ENCODE peak calls at places on chromosomes 11 and 22, in ten cellular contexts. Y, B, N, D, C, W, X, H, I and G are unnamed samples.

GRCh38 chr11:104625246-104625645 is 273.0 kb downstream of the CASP12 start:
- DNase-seq in Y (no peak), B (no peak), N (no peak), D (no peak), C (no peak), W (no peak), X (no peak), H (no peak), I (no peak), G (no peak)

GRCh38 chr22:24289138-24289537 is 18.5 kb downstream of the SPECC1L start:
- DNase-seq in Y (no peak), B (no peak), N (no peak), D (no peak), C (no peak), W (no peak), X (peak; percentile 34), H (no peak), I (no peak), G (no peak)

GRCh38 chr22:26053737-26054316 is 115.4 kb upstream of the SEZ6L start:
- DNase-seq in Y (no peak), B (no peak), N (no peak), D (no peak), C (no peak), W (no peak), X (no peak), H (no peak), I (no peak), G (no peak)

GRCh38 chr11:121194731-121195596 is 93.9 kb downstream of the TECTA start:
- DNase-seq in Y (peak; percentile 63), B (peak; percentile 83), N (no peak), D (peak; percentile 35), C (peak; percentile 33), W (peak; percentile 15), X (peak; percentile 80), H (peak; percentile 53), I (peak; percentile 21), G (no peak)

GRCh38 chr11:75380716-75381420 is 18.4 kb upstream of the RPS3 start:
- DNase-seq in Y (no peak), B (no peak), N (no peak), D (no peak), C (no peak), W (no peak), X (peak; percentile 54), H (no peak), I (peak; percentile 55), G (no peak)

GRCh38 chr22:35987487-35987886 is 41.1 kb downstream of the RBFOX2 start:
- DNase-seq in Y (no peak), B (no peak), N (no peak), D (no peak), C (no peak), W (no peak), X (no peak), H (no peak), I (no peak), G (no peak)

GRCh38 chr11:3834349-3835099 is 6.2 kb downstream of the RHOG start:
- DNase-seq in Y (no peak), B (no peak), N (no peak), D (no peak), C (no peak), W (no peak), X (peak; percentile 67), H (no peak), I (peak; percentile 57), G (no peak)

GRCh38 chr22:17269224-17269606 is 50.0 kb upstream of the ADA2 start:
- DNase-seq in Y (no peak), B (no peak), N (no peak), D (no peak), C (no peak), W (no peak), X (no peak), H (no peak), I (no peak), G (no peak)

GRCh38 chr11:18720811-18721575 is 5.0 kb downstream of the IGSF22 start:
- DNase-seq in Y (peak; percentile 28), B (no peak), N (peak; percentile 66), D (peak; percentile 59), C (peak; percentile 63), W (peak; percentile 76), X (peak; percentile 86), H (peak; percentile 61), I (peak; percentile 89), G (peak; percentile 54)

GRCh38 chr11:44711113-44711512 is 15.6 kb upstream of the TSPAN18 start:
- DNase-seq in Y (no peak), B (no peak), N (no peak), D (no peak), C (no peak), W (no peak), X (no peak), H (no peak), I (no peak), G (no peak)

GRCh38 chr22:31921106-31921505 is 23.2 kb upstream of the YWHAH start:
- DNase-seq in Y (no peak), B (no peak), N (no peak), D (no peak), C (no peak), W (no peak), X (no peak), H (no peak), I (no peak), G (no peak)

GRCh38 chr11:34633990-34634725 is 13.3 kb downstream of the EHF start:
- DNase-seq in Y (no peak), B (peak; percentile 9), N (no peak), D (no peak), C (no peak), W (no peak), X (no peak), H (peak; percentile 28), I (no peak), G (no peak)